ENCODE peak calls at places on chromosomes 3 and 15, in five cellular contexts. One of them, this sample, is unnamed.

GRCh38 chr3:70393881-70394612 is 81.6 kb upstream of the MDFIC2 start:
- DNase-seq in T-helper 17 cell: no peak
- DNase-seq in T-helper 2 cell: no peak
- DNase-seq in activated CD8-positive, alpha-beta memory T cell treated with anti-CD3 and anti-CD28 coated beads for 1 hour: no peak
- DNase-seq in transverse colon: no peak
- DNase-seq in this sample: no peak

GRCh38 chr3:120636790-120637401 is 40.8 kb downstream of the NDUFB4 start:
- DNase-seq in T-helper 17 cell: no peak
- DNase-seq in T-helper 2 cell: no peak
- DNase-seq in transverse colon: no peak
- DNase-seq in activated CD8-positive, alpha-beta memory T cell treated with anti-CD3 and anti-CD28 coated beads for 1 hour: no peak
- DNase-seq in this sample: no peak

GRCh38 chr15:61660579-61660978 is 399.7 kb downstream of the VPS13C start:
- DNase-seq in activated CD8-positive, alpha-beta memory T cell treated with anti-CD3 and anti-CD28 coated beads for 1 hour: no peak
- DNase-seq in T-helper 2 cell: no peak
- DNase-seq in transverse colon: no peak
- DNase-seq in T-helper 17 cell: no peak
- DNase-seq in this sample: peak

GRCh38 chr3:52277972-52278509 is 408 bp downstream of the WDR82 start:
- DNase-seq in transverse colon: no peak
- DNase-seq in activated CD8-positive, alpha-beta memory T cell treated with anti-CD3 and anti-CD28 coated beads for 1 hour: peak
- DNase-seq in T-helper 2 cell: peak
- DNase-seq in T-helper 17 cell: peak
- DNase-seq in this sample: peak

GRCh38 chr15:68644996-68645395 is 66.2 kb downstream of the CORO2B start:
- DNase-seq in activated CD8-positive, alpha-beta memory T cell treated with anti-CD3 and anti-CD28 coated beads for 1 hour: no peak
- DNase-seq in transverse colon: no peak
- DNase-seq in T-helper 2 cell: no peak
- DNase-seq in T-helper 17 cell: no peak
- DNase-seq in this sample: no peak

GRCh38 chr15:43249699-43250203 is 17.0 kb downstream of the TGM5 start:
- DNase-seq in transverse colon: no peak
- DNase-seq in T-helper 17 cell: no peak
- DNase-seq in T-helper 2 cell: peak
- DNase-seq in activated CD8-positive, alpha-beta memory T cell treated with anti-CD3 and anti-CD28 coated beads for 1 hour: no peak
- DNase-seq in this sample: peak

GRCh38 chr3:1195922-1196321 is 103.1 kb downstream of the CNTN6 start:
- DNase-seq in activated CD8-positive, alpha-beta memory T cell treated with anti-CD3 and anti-CD28 coated beads for 1 hour: no peak
- DNase-seq in T-helper 2 cell: no peak
- DNase-seq in transverse colon: no peak
- DNase-seq in T-helper 17 cell: no peak
- DNase-seq in this sample: peak

GRCh38 chr3:141643391-141643790 is 94.7 kb upstream of the RNF7 start:
- DNase-seq in T-helper 17 cell: no peak
- DNase-seq in transverse colon: no peak
- DNase-seq in T-helper 2 cell: no peak
- DNase-seq in activated CD8-positive, alpha-beta memory T cell treated with anti-CD3 and anti-CD28 coated beads for 1 hour: no peak
- DNase-seq in this sample: no peak

GRCh38 chr15:41043276-41043675 is 72.8 kb downstream of the INO80 start:
- DNase-seq in transverse colon: no peak
- DNase-seq in T-helper 17 cell: no peak
- DNase-seq in activated CD8-positive, alpha-beta memory T cell treated with anti-CD3 and anti-CD28 coated beads for 1 hour: no peak
- DNase-seq in T-helper 2 cell: no peak
- DNase-seq in this sample: no peak

GRCh38 chr3:153144779-153145178 is 17.2 kb upstream of the RAP2B start:
- DNase-seq in transverse colon: no peak
- DNase-seq in activated CD8-positive, alpha-beta memory T cell treated with anti-CD3 and anti-CD28 coated beads for 1 hour: no peak
- DNase-seq in T-helper 2 cell: no peak
- DNase-seq in T-helper 17 cell: no peak
- DNase-seq in this sample: no peak

GRCh38 chr3:52188586-52189404 is 9.2 kb upstream of the ALAS1 start:
- DNase-seq in T-helper 17 cell: no peak
- DNase-seq in activated CD8-positive, alpha-beta memory T cell treated with anti-CD3 and anti-CD28 coated beads for 1 hour: no peak
- DNase-seq in T-helper 2 cell: peak
- DNase-seq in transverse colon: no peak
- DNase-seq in this sample: no peak

GRCh38 chr3:13932578-13933295 is 52.9 kb upstream of the WNT7A start:
- DNase-seq in T-helper 17 cell: no peak
- DNase-seq in activated CD8-positive, alpha-beta memory T cell treated with anti-CD3 and anti-CD28 coated beads for 1 hour: no peak
- DNase-seq in transverse colon: no peak
- DNase-seq in T-helper 2 cell: peak
- DNase-seq in this sample: no peak

GRCh38 chr3:148042663-148043445 is 633.7 kb downstream of the ZIC1 start:
- DNase-seq in T-helper 17 cell: no peak
- DNase-seq in transverse colon: no peak
- DNase-seq in activated CD8-positive, alpha-beta memory T cell treated with anti-CD3 and anti-CD28 coated beads for 1 hour: no peak
- DNase-seq in T-helper 2 cell: no peak
- DNase-seq in this sample: no peak

GRCh38 chr3:143348486-143349327 is 229.1 kb downstream of the CHST2 start:
- DNase-seq in transverse colon: no peak
- DNase-seq in T-helper 17 cell: no peak
- DNase-seq in T-helper 2 cell: peak
- DNase-seq in activated CD8-positive, alpha-beta memory T cell treated with anti-CD3 and anti-CD28 coated beads for 1 hour: no peak
- DNase-seq in this sample: no peak

GRCh38 chr15:34055868-34056595 is 17.0 kb upstream of the AVEN start:
- DNase-seq in activated CD8-positive, alpha-beta memory T cell treated with anti-CD3 and anti-CD28 coated beads for 1 hour: no peak
- DNase-seq in T-helper 2 cell: no peak
- DNase-seq in T-helper 17 cell: no peak
- DNase-seq in transverse colon: no peak
- DNase-seq in this sample: peak

GRCh38 chr3:131883086-131883485 is 151.7 kb downstream of the CPNE4 start:
- DNase-seq in activated CD8-positive, alpha-beta memory T cell treated with anti-CD3 and anti-CD28 coated beads for 1 hour: no peak
- DNase-seq in transverse colon: no peak
- DNase-seq in T-helper 17 cell: no peak
- DNase-seq in T-helper 2 cell: no peak
- DNase-seq in this sample: no peak

GRCh38 chr3:196689941-196690660 is 21.9 kb downstream of the CEP19 start:
- DNase-seq in T-helper 17 cell: no peak
- DNase-seq in T-helper 2 cell: no peak
- DNase-seq in activated CD8-positive, alpha-beta memory T cell treated with anti-CD3 and anti-CD28 coated beads for 1 hour: no peak
- DNase-seq in transverse colon: no peak
- DNase-seq in this sample: no peak